ENCODE peak calls at places on chromosomes 3 and 15, in seven cellular contexts. Q, P, V, E, F, M and Y are unnamed samples.

GRCh38 chr15:52261498-52262242 is 33.9 kb downstream of the MYO5C start:
- DNase-seq in M (no peak), P (peak), Q (peak), F (peak), E (peak), V (peak), Y (no peak)

GRCh38 chr15:96321422-96322391 is 8.8 kb upstream of the NR2F2 start:
- DNase-seq in M (no peak), Q (peak), F (no peak), P (peak), E (no peak), V (no peak), Y (no peak)

GRCh38 chr3:53022647-53023046 is 23.2 kb downstream of the SFMBT1 start:
- DNase-seq in V (no peak), E (no peak), Q (no peak), M (no peak), P (no peak), F (no peak), Y (no peak)

GRCh38 chr3:127206611-127207516 is 13.9 kb downstream of the PRR23E start:
- DNase-seq in P (no peak), Q (no peak), V (no peak), F (peak), E (no peak), M (no peak), Y (no peak)

GRCh38 chr15:75663931-75664421 is 16.3 kb downstream of the SNX33 start:
- DNase-seq in Q (no peak), E (no peak), V (no peak), F (no peak), M (no peak), P (no peak), Y (no peak)

GRCh38 chr3:14166877-14167605 is 11.4 kb downstream of the XPC start:
- DNase-seq in Q (no peak), V (no peak), E (no peak), P (no peak), M (no peak), F (no peak), Y (no peak)

GRCh38 chr3:170999737-171000242 is 26.7 kb downstream of the SLC2A2 start:
- DNase-seq in V (no peak), M (no peak), E (no peak), F (no peak), Q (no peak), P (peak), Y (no peak)

GRCh38 chr15:67117356-67117755 is 52.0 kb downstream of the SMAD3 start:
- DNase-seq in Q (no peak), V (no peak), E (no peak), P (no peak), M (no peak), F (no peak), Y (no peak)

GRCh38 chr3:37097776-37098175 is 76.6 kb downstream of the LRRFIP2 start:
- DNase-seq in P (no peak), E (no peak), M (no peak), Q (no peak), V (no peak), F (no peak), Y (no peak)

GRCh38 chr15:65884511-65884910 is 15.2 kb downstream of the RAB11A start:
- DNase-seq in P (no peak), Q (no peak), F (no peak), E (no peak), M (no peak), V (no peak), Y (no peak)

GRCh38 chr3:66395635-66396034 is 105.2 kb downstream of the LRIG1 start:
- DNase-seq in M (no peak), E (no peak), F (no peak), P (no peak), V (no peak), Q (no peak), Y (no peak)

GRCh38 chr3:118951089-118951488 is 83.6 kb downstream of the IGSF11 start:
- DNase-seq in V (no peak), P (no peak), E (no peak), M (no peak), Q (no peak), F (no peak), Y (no peak)

GRCh38 chr3:72412557-72412956 is 435.7 kb downstream of the SHQ1 start:
- DNase-seq in E (no peak), P (no peak), F (no peak), Q (no peak), M (no peak), V (no peak), Y (no peak)

GRCh38 chr3:123419156-123419849 is 29.6 kb downstream of the ADCY5 start:
- DNase-seq in P (no peak), E (no peak), F (no peak), V (no peak), M (no peak), Q (no peak), Y (no peak)

GRCh38 chr15:84631706-84632272 is 22.3 kb downstream of the WDR73 start:
- DNase-seq in P (no peak), M (no peak), F (no peak), Q (no peak), E (no peak), V (no peak), Y (no peak)

GRCh38 chr3:197746801-197747237 is 2.9 kb upstream of the FYTTD1 start:
- DNase-seq in V (no peak), F (no peak), Q (no peak), M (no peak), E (no peak), P (no peak), Y (no peak)

GRCh38 chr15:60223161-60223560 is 174.6 kb downstream of the ANXA2 start:
- DNase-seq in M (peak), F (no peak), Q (no peak), V (no peak), P (no peak), E (no peak), Y (no peak)

GRCh38 chr3:37814547-37814946 is 47.1 kb upstream of the CTDSPL start:
- DNase-seq in M (no peak), Q (no peak), F (no peak), V (no peak), E (peak), P (no peak), Y (no peak)

GRCh38 chr3:128496019-128496601 is 3.1 kb upstream of the GATA2 start:
- DNase-seq in M (no peak), F (peak), V (no peak), P (no peak), Q (no peak), E (no peak), Y (no peak)

GRCh38 chr3:126131881-126132750 is 48.2 kb upstream of the SLC41A3 start:
- DNase-seq in Q (peak), P (peak), M (peak), F (peak), E (no peak), V (no peak), Y (no peak)

GRCh38 chr15:62648954-62649353 is 393.6 kb upstream of the TPM1 start:
- DNase-seq in Q (no peak), E (no peak), F (no peak), M (no peak), V (no peak), P (no peak), Y (no peak)

GRCh38 chr3:123807820-123808219 is 76.3 kb downstream of the MYLK start:
- DNase-seq in V (no peak), E (no peak), M (no peak), F (no peak), Q (no peak), P (peak), Y (no peak)

GRCh38 chr3:76965122-76965725 is 74.7 kb upstream of the ROBO2 start:
- DNase-seq in F (no peak), Q (no peak), P (no peak), M (no peak), E (no peak), V (no peak), Y (no peak)

GRCh38 chr15:100019601-100020000 is 286.4 kb upstream of the LYSMD4 start:
- DNase-seq in V (no peak), Q (no peak), E (no peak), P (no peak), F (no peak), M (no peak), Y (no peak)

GRCh38 chr15:87753539-87753938 is 503.0 kb downstream of the NTRK3 start:
- DNase-seq in M (no peak), P (no peak), F (no peak), Q (no peak), E (no peak), V (no peak), Y (no peak)

GRCh38 chr3:42476225-42477160 is 25.9 kb upstream of the VIPR1 start:
- DNase-seq in Q (no peak), P (no peak), V (peak), M (peak), F (no peak), E (no peak), Y (no peak)

GRCh38 chr15:69798481-69799315 is 299.0 kb downstream of the TLE3 start:
- DNase-seq in P (no peak), Q (no peak), V (no peak), F (no peak), E (no peak), M (no peak), Y (no peak)

GRCh38 chr15:79887054-79887453 is 9.8 kb downstream of the MTHFS start:
- DNase-seq in E (no peak), M (no peak), Q (no peak), F (no peak), P (no peak), V (no peak), Y (no peak)

GRCh38 chr15:51077565-51078153 is 17.0 kb downstream of the TNFAIP8L3 start:
- DNase-seq in M (no peak), Q (peak), E (no peak), V (no peak), P (peak), F (no peak), Y (no peak)

GRCh38 chr15:56460947-56461346 is 4.0 kb downstream of the MNS1 start:
- DNase-seq in Q (no peak), F (no peak), E (no peak), V (no peak), P (no peak), M (no peak), Y (no peak)

GRCh38 chr3:192090586-192090985 is 629.6 kb downstream of the PYDC2 start:
- DNase-seq in P (no peak), F (no peak), Q (no peak), V (no peak), M (no peak), E (no peak), Y (no peak)

GRCh38 chr3:188239035-188239434 is 85.1 kb downstream of the LPP start:
- DNase-seq in E (no peak), P (no peak), Q (no peak), M (no peak), F (no peak), V (no peak), Y (no peak)

GRCh38 chr15:36594556-36595090 is 15.2 kb downstream of the CDIN1 start:
- DNase-seq in V (no peak), Q (no peak), M (no peak), F (no peak), P (no peak), E (no peak), Y (no peak)

GRCh38 chr3:44280631-44281030 is 38.9 kb downstream of the TOPAZ1 start:
- DNase-seq in M (no peak), E (no peak), P (no peak), Q (no peak), F (no peak), V (no peak), Y (no peak)
- TF ChIP-seq CTCF in M (no peak), E (no peak), P (no peak), Q (no peak), F (no peak), V (no peak), Y (no peak)

GRCh38 chr3:186938716-186939115 is 8.4 kb downstream of the ST6GAL1 start:
- DNase-seq in P (no peak), V (no peak), Q (peak), M (no peak), E (no peak), F (no peak), Y (no peak)
- TF ChIP-seq POLR2A in P (no peak), V (no peak), Q (no peak), M (no peak), E (no peak), F (no peak), Y (no peak)

GRCh38 chr3:172040078-172040975 is 949 bp downstream of the FNDC3B start:
- DNase-seq in E (peak), Q (peak), V (peak), F (peak), M (peak), P (peak), Y (no peak)
- TF ChIP-seq CTCF in E (no peak), Q (peak), V (no peak), F (peak), M (no peak), P (peak), Y (no peak)

DNA sequence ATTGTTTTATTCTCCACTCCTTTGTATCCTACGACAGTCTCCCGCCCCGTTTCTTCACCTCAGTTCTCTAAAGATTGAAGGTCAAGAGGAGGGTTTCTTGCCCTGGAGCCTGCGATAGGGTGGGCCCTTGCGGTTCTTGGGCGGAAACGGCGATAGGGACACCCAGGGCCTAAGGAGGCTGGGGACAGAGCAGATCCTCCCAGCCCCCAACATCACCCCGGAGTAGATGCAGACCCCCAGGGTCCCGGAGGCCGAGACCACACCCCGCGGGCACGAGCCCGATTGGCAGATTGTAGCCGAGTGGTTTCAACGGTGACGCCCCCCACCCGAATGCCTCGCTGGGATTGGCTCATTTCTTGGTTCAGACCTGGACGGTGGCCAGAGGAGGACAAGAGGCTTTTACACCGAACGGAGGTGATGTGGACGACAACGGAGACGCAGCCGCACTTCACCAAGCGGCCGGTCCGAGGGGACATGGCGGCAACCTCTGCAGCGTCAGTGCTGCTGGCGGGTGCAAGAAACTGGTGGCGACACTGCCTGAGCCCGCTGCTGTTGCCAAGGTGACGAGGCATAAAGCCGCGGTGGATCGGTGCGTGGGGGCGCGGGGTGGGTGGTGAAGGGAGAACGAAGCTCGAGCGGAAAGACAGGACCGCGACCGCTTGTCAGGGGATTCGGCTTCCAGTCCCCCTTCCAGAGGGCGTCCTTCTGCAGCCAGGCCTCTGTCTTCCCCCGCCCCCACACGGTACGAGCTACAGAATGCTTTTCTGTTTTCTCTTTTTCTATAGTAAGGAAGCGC is 19.0 kb upstream of the MCF2L2 start:
- DNase-seq in P (peak), M (peak), F (peak), E (peak), V (peak), Q (peak), Y (peak)
- TF ChIP-seq POLR2A in P (peak), M (no peak), F (peak), E (peak), V (no peak), Q (peak), Y (no peak)